ENCODE peak calls at places on chromosomes 5 and 9, in ten cellular contexts. K is body of pancreas, J is BJ, S is Calu3, U is IMR-90, P is endothelial cell, N is chondrocyte, V is OCI-LY7, R is heart left ventricle, W is pancreas. O is an unnamed sample.
A peak's percentile ranks its signal among the peaks of the same experiment; 100 is the strongest.

GRCh38 chr5:90557391-90557790 is 1.2 kb upstream of the ADGRV1 start:
- DNase-seq in K (no peak), J (no peak), S (no peak), U (no peak), P (no peak), N (no peak), V (no peak), R (no peak), W (no peak), O (no peak)

GRCh38 chr5:180128671-180129261 is 57.2 kb upstream of the RNF130 start:
- DNase-seq in K (no peak), J (no peak), S (no peak), U (no peak), P (no peak), N (no peak), V (no peak), R (no peak), W (no peak), O (no peak)

GRCh38 chr9:134341306-134341705 is 15.1 kb downstream of the RXRA start:
- DNase-seq in K (peak; percentile 85), J (no peak), S (no peak), U (no peak), P (no peak), N (no peak), V (no peak), R (peak; percentile 77), W (peak; percentile 92), O (no peak)

GRCh38 chr9:137034039-137034708 is 2.3 kb upstream of the FUT7 start:
- DNase-seq in K (no peak), J (no peak), S (no peak), U (no peak), P (no peak), N (no peak), V (no peak), R (no peak), W (no peak), O (no peak)

GRCh38 chr5:178450121-178450631 is 140.0 kb downstream of the COL23A1 start:
- DNase-seq in K (no peak), J (no peak), S (no peak), U (no peak), P (no peak), N (no peak), V (no peak), R (no peak), W (no peak), O (no peak)

GRCh38 chr9:132193227-132194110 is 31.6 kb downstream of the NTNG2 start:
- DNase-seq in K (no peak), J (no peak), S (no peak), U (no peak), P (no peak), N (no peak), V (no peak), R (no peak), W (no peak), O (no peak)

GRCh38 chr9:131579789-131580211 is 34.5 kb downstream of the PRRT1B start:
- DNase-seq in K (no peak), J (no peak), S (no peak), U (no peak), P (no peak), N (no peak), V (no peak), R (peak; percentile 49), W (peak; percentile 58), O (no peak)

GRCh38 chr9:133987946-133988665 is 4.0 kb downstream of the VAV2 start:
- DNase-seq in K (peak; percentile 46), J (no peak), S (no peak), U (no peak), P (no peak), N (peak; percentile 41), V (no peak), R (no peak), W (no peak), O (no peak)

GRCh38 chr5:42896523-42896922 is 84.8 kb upstream of the SELENOP start:
- DNase-seq in K (no peak), J (no peak), S (no peak), U (no peak), P (no peak), N (no peak), V (no peak), R (no peak), W (no peak), O (no peak)

GRCh38 chr5:10604975-10605374 is 41.1 kb downstream of the ANKRD33B start:
- DNase-seq in K (peak; percentile 3), J (no peak), S (no peak), U (no peak), P (no peak), N (no peak), V (no peak), R (no peak), W (no peak), O (no peak)

GRCh38 chr9:112065781-112066606 is 109.1 kb downstream of the SUSD1 start:
- DNase-seq in K (peak; percentile 71), J (peak; percentile 63), S (peak; percentile 79), U (peak; percentile 94), P (no peak), N (no peak), V (no peak), R (peak; percentile 38), W (no peak), O (no peak)

GRCh38 chr5:113293068-113293571 is 141.7 kb downstream of the TSSK1B start:
- DNase-seq in K (no peak), J (no peak), S (no peak), U (peak; percentile 28), P (no peak), N (no peak), V (no peak), R (no peak), W (no peak), O (no peak)

GRCh38 chr5:14730466-14730865 is 65.9 kb downstream of the OTULIN start:
- DNase-seq in K (no peak), J (no peak), S (no peak), U (no peak), P (no peak), N (no peak), V (no peak), R (no peak), W (no peak), O (no peak)

GRCh38 chr5:173329370-173330150 is 1.3 kb upstream of the STC2 start:
- DNase-seq in K (peak; percentile 57), J (no peak), S (peak; percentile 74), U (no peak), P (peak; percentile 36), N (no peak), V (no peak), R (no peak), W (peak; percentile 79), O (no peak)

GRCh38 chr5:167534131-167534530 is 757.3 kb upstream of the WWC1 start:
- DNase-seq in K (no peak), J (no peak), S (no peak), U (no peak), P (no peak), N (no peak), V (no peak), R (no peak), W (no peak), O (no peak)

GRCh38 chr5:149415245-149415967 is 36.3 kb upstream of the IL17B start:
- DNase-seq in K (no peak), J (no peak), S (no peak), U (no peak), P (no peak), N (no peak), V (no peak), R (no peak), W (no peak), O (no peak)

GRCh38 chr9:16755467-16755866 is 115.0 kb downstream of the BNC2 start:
- DNase-seq in K (no peak), J (no peak), S (no peak), U (no peak), P (no peak), N (no peak), V (no peak), R (no peak), W (no peak), O (no peak)

GRCh38 chr9:77023726-77024125 is 4.3 kb downstream of the FOXB2 start:
- DNase-seq in K (no peak), J (no peak), S (no peak), U (no peak), P (no peak), N (no peak), V (no peak), R (no peak), W (no peak), O (no peak)

GRCh38 chr9:134066546-134066922 is 1.3 kb downstream of the BRD3 start:
- DNase-seq in K (no peak), J (no peak), S (no peak), U (peak; percentile 29), P (no peak), N (no peak), V (peak; percentile 31), R (no peak), W (no peak), O (no peak)

GRCh38 chr9:122265265-122265900 is 701 bp downstream of the MRRF start:
- DNase-seq in K (no peak), J (no peak), S (peak; percentile 5), U (peak; percentile 6), P (no peak), N (no peak), V (peak; percentile 77), R (no peak), W (no peak), O (no peak)
- TF ChIP-seq CTCF in K (no peak), J (no peak), S (no peak), U (no peak), P (no peak), N (peak; percentile 61), V (peak; percentile 60), R (no peak), W (no peak), O (no peak)

GRCh38 chr5:124696898-124697297 is 49.5 kb downstream of the ZNF608 start:
- DNase-seq in K (no peak), J (no peak), S (no peak), U (no peak), P (no peak), N (no peak), V (no peak), R (no peak), W (no peak), O (no peak)
- TF ChIP-seq CTCF in K (no peak), J (no peak), S (no peak), U (no peak), P (no peak), N (no peak), V (no peak), R (no peak), W (no peak), O (no peak)

DNA sequence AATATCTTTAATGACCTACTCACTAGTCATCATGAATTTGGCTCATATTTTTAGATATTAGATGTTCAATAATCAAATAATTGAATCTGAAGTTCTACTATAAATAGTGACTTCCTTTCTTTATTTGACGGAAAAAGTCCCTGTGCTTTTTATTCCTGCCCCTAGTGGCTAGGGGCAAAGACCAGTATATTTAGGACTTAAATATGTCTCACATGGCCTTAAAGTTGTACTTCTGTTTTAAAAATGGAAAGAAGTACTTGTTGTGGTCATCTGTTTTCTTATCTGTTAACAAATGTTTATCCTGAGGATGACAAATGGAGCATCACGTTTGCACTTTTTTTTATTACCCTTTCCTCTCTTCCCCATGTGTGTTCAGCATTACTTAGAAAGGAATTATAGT is 89.2 kb upstream of the GRHPR start:
- DNase-seq in K (no peak), J (no peak), S (no peak), U (no peak), P (no peak), N (no peak), V (peak; percentile 41), R (no peak), W (no peak), O (no peak)
- TF ChIP-seq CTCF in K (no peak), J (peak; percentile 10), S (no peak), U (no peak), P (no peak), N (peak; percentile 24), V (peak; percentile 77), R (no peak), W (no peak), O (no peak)

GRCh38 chr9:37921546-37922300 is 17.8 kb upstream of the SLC25A51 start:
- DNase-seq in K (peak; percentile 13), J (no peak), S (no peak), U (no peak), P (no peak), N (peak; percentile 55), V (no peak), R (no peak), W (no peak), O (no peak)
- TF ChIP-seq CTCF in K (no peak), J (peak; percentile 26), S (no peak), U (no peak), P (no peak), N (no peak), V (no peak), R (no peak), W (no peak), O (no peak)